ENCODE peak calls at places on chromosomes 4 and X, in nine cellular contexts. One of them, this sample, is unnamed.

GRCh38 chr4:186948361-186949291 is 225.0 kb upstream of the FAT1 start:
- DNase-seq in activated T-helper 1 cell treated with anti-CD3 and anti-CD28 coated beads, Interleukin-12 subunit alpha, Interleukin-12 subunit beta, Interleukin-2, Interleukin-4 antibody, amounts not matched to agents 30 ng/mL and 10 ng/mL and 1 ng/mL, durations not matched to agents 14 hours and 24 hours and 36 hours: no peak
- DNase-seq in CD4-positive, alpha-beta memory T cell: no peak
- DNase-seq in A549: peak; percentile 26
- DNase-seq in amniotic stem cell: no peak
- DNase-seq in mesothelial cell of epicardium: no peak
- DNase-seq in SK-N-MC: no peak
- DNase-seq in neuronal stem cell: no peak
- DNase-seq in psoas muscle: no peak
- DNase-seq in this sample: peak; percentile 0

GRCh38 chrX:100449696-100450606 is 39.9 kb upstream of the PCDH19 start:
- DNase-seq in activated T-helper 1 cell treated with anti-CD3 and anti-CD28 coated beads, Interleukin-12 subunit alpha, Interleukin-12 subunit beta, Interleukin-2, Interleukin-4 antibody, amounts not matched to agents 30 ng/mL and 10 ng/mL and 1 ng/mL, durations not matched to agents 14 hours and 24 hours and 36 hours: no peak
- DNase-seq in CD4-positive, alpha-beta memory T cell: no peak
- DNase-seq in A549: no peak
- DNase-seq in amniotic stem cell: no peak
- DNase-seq in mesothelial cell of epicardium: no peak
- DNase-seq in SK-N-MC: no peak
- DNase-seq in neuronal stem cell: no peak
- DNase-seq in psoas muscle: peak; percentile 64
- DNase-seq in this sample: no peak

GRCh38 chr4:156516698-156517097 is 454.9 kb downstream of the PDGFC start:
- DNase-seq in activated T-helper 1 cell treated with anti-CD3 and anti-CD28 coated beads, Interleukin-12 subunit alpha, Interleukin-12 subunit beta, Interleukin-2, Interleukin-4 antibody, amounts not matched to agents 30 ng/mL and 10 ng/mL and 1 ng/mL, durations not matched to agents 14 hours and 24 hours and 36 hours: no peak
- DNase-seq in CD4-positive, alpha-beta memory T cell: no peak
- DNase-seq in A549: no peak
- DNase-seq in amniotic stem cell: no peak
- DNase-seq in mesothelial cell of epicardium: no peak
- DNase-seq in SK-N-MC: no peak
- DNase-seq in neuronal stem cell: no peak
- DNase-seq in psoas muscle: no peak
- DNase-seq in this sample: no peak

GRCh38 chrX:34917146-34917545 is 25.4 kb upstream of the FAM47B start:
- DNase-seq in activated T-helper 1 cell treated with anti-CD3 and anti-CD28 coated beads, Interleukin-12 subunit alpha, Interleukin-12 subunit beta, Interleukin-2, Interleukin-4 antibody, amounts not matched to agents 30 ng/mL and 10 ng/mL and 1 ng/mL, durations not matched to agents 14 hours and 24 hours and 36 hours: no peak
- DNase-seq in CD4-positive, alpha-beta memory T cell: no peak
- DNase-seq in A549: no peak
- DNase-seq in amniotic stem cell: no peak
- DNase-seq in mesothelial cell of epicardium: no peak
- DNase-seq in SK-N-MC: no peak
- DNase-seq in neuronal stem cell: no peak
- DNase-seq in psoas muscle: no peak
- DNase-seq in this sample: no peak

GRCh38 chr4:65510976-65511375 is 159.3 kb downstream of the EPHA5 start:
- DNase-seq in activated T-helper 1 cell treated with anti-CD3 and anti-CD28 coated beads, Interleukin-12 subunit alpha, Interleukin-12 subunit beta, Interleukin-2, Interleukin-4 antibody, amounts not matched to agents 30 ng/mL and 10 ng/mL and 1 ng/mL, durations not matched to agents 14 hours and 24 hours and 36 hours: no peak
- DNase-seq in CD4-positive, alpha-beta memory T cell: no peak
- DNase-seq in A549: no peak
- DNase-seq in amniotic stem cell: no peak
- DNase-seq in mesothelial cell of epicardium: no peak
- DNase-seq in SK-N-MC: no peak
- DNase-seq in neuronal stem cell: no peak
- DNase-seq in psoas muscle: no peak
- DNase-seq in this sample: no peak

GRCh38 chr4:142728209-142728608 is 117.9 kb downstream of the INPP4B start:
- DNase-seq in activated T-helper 1 cell treated with anti-CD3 and anti-CD28 coated beads, Interleukin-12 subunit alpha, Interleukin-12 subunit beta, Interleukin-2, Interleukin-4 antibody, amounts not matched to agents 30 ng/mL and 10 ng/mL and 1 ng/mL, durations not matched to agents 14 hours and 24 hours and 36 hours: no peak
- DNase-seq in CD4-positive, alpha-beta memory T cell: no peak
- DNase-seq in A549: no peak
- DNase-seq in amniotic stem cell: no peak
- DNase-seq in mesothelial cell of epicardium: no peak
- DNase-seq in SK-N-MC: no peak
- DNase-seq in neuronal stem cell: no peak
- DNase-seq in psoas muscle: no peak
- DNase-seq in this sample: no peak

GRCh38 chr4:41050116-41050515 is 164.2 kb downstream of the APBB2 start:
- DNase-seq in activated T-helper 1 cell treated with anti-CD3 and anti-CD28 coated beads, Interleukin-12 subunit alpha, Interleukin-12 subunit beta, Interleukin-2, Interleukin-4 antibody, amounts not matched to agents 30 ng/mL and 10 ng/mL and 1 ng/mL, durations not matched to agents 14 hours and 24 hours and 36 hours: no peak
- DNase-seq in CD4-positive, alpha-beta memory T cell: no peak
- DNase-seq in A549: no peak
- DNase-seq in amniotic stem cell: no peak
- DNase-seq in mesothelial cell of epicardium: no peak
- DNase-seq in SK-N-MC: no peak
- DNase-seq in neuronal stem cell: no peak
- DNase-seq in psoas muscle: no peak
- DNase-seq in this sample: no peak

GRCh38 chr4:87574996-87575395 is 33.3 kb upstream of the DSPP start:
- DNase-seq in activated T-helper 1 cell treated with anti-CD3 and anti-CD28 coated beads, Interleukin-12 subunit alpha, Interleukin-12 subunit beta, Interleukin-2, Interleukin-4 antibody, amounts not matched to agents 30 ng/mL and 10 ng/mL and 1 ng/mL, durations not matched to agents 14 hours and 24 hours and 36 hours: no peak
- DNase-seq in CD4-positive, alpha-beta memory T cell: no peak
- DNase-seq in A549: no peak
- DNase-seq in amniotic stem cell: no peak
- DNase-seq in mesothelial cell of epicardium: no peak
- DNase-seq in SK-N-MC: no peak
- DNase-seq in neuronal stem cell: no peak
- DNase-seq in psoas muscle: no peak
- DNase-seq in this sample: no peak

GRCh38 chrX:154021131-154021611 is 1.5 kb upstream of the IRAK1 start:
- DNase-seq in activated T-helper 1 cell treated with anti-CD3 and anti-CD28 coated beads, Interleukin-12 subunit alpha, Interleukin-12 subunit beta, Interleukin-2, Interleukin-4 antibody, amounts not matched to agents 30 ng/mL and 10 ng/mL and 1 ng/mL, durations not matched to agents 14 hours and 24 hours and 36 hours: no peak
- DNase-seq in CD4-positive, alpha-beta memory T cell: no peak
- DNase-seq in A549: no peak
- DNase-seq in amniotic stem cell: no peak
- DNase-seq in mesothelial cell of epicardium: no peak
- DNase-seq in SK-N-MC: no peak
- DNase-seq in neuronal stem cell: no peak
- DNase-seq in psoas muscle: no peak
- DNase-seq in this sample: no peak

GRCh38 chr4:103664676-103665075 is 55.1 kb downstream of the TACR3 start:
- DNase-seq in activated T-helper 1 cell treated with anti-CD3 and anti-CD28 coated beads, Interleukin-12 subunit alpha, Interleukin-12 subunit beta, Interleukin-2, Interleukin-4 antibody, amounts not matched to agents 30 ng/mL and 10 ng/mL and 1 ng/mL, durations not matched to agents 14 hours and 24 hours and 36 hours: no peak
- DNase-seq in CD4-positive, alpha-beta memory T cell: no peak
- DNase-seq in A549: no peak
- DNase-seq in amniotic stem cell: no peak
- DNase-seq in mesothelial cell of epicardium: no peak
- DNase-seq in SK-N-MC: no peak
- DNase-seq in neuronal stem cell: no peak
- DNase-seq in psoas muscle: no peak
- DNase-seq in this sample: peak; percentile 35

GRCh38 chrX:107348051-107348450 is 101.4 kb upstream of the FRMPD3 start:
- DNase-seq in activated T-helper 1 cell treated with anti-CD3 and anti-CD28 coated beads, Interleukin-12 subunit alpha, Interleukin-12 subunit beta, Interleukin-2, Interleukin-4 antibody, amounts not matched to agents 30 ng/mL and 10 ng/mL and 1 ng/mL, durations not matched to agents 14 hours and 24 hours and 36 hours: no peak
- DNase-seq in CD4-positive, alpha-beta memory T cell: no peak
- DNase-seq in A549: no peak
- DNase-seq in amniotic stem cell: no peak
- DNase-seq in mesothelial cell of epicardium: no peak
- DNase-seq in SK-N-MC: no peak
- DNase-seq in neuronal stem cell: no peak
- DNase-seq in psoas muscle: no peak
- DNase-seq in this sample: no peak

GRCh38 chr4:98692411-98692810 is 34.0 kb upstream of the TSPAN5 start:
- DNase-seq in activated T-helper 1 cell treated with anti-CD3 and anti-CD28 coated beads, Interleukin-12 subunit alpha, Interleukin-12 subunit beta, Interleukin-2, Interleukin-4 antibody, amounts not matched to agents 30 ng/mL and 10 ng/mL and 1 ng/mL, durations not matched to agents 14 hours and 24 hours and 36 hours: no peak
- DNase-seq in CD4-positive, alpha-beta memory T cell: no peak
- DNase-seq in A549: no peak
- DNase-seq in amniotic stem cell: no peak
- DNase-seq in mesothelial cell of epicardium: no peak
- DNase-seq in SK-N-MC: no peak
- DNase-seq in neuronal stem cell: no peak
- DNase-seq in psoas muscle: no peak
- DNase-seq in this sample: no peak

GRCh38 chrX:110407910-110408545 is 49.4 kb downstream of the RTL9 start:
- DNase-seq in activated T-helper 1 cell treated with anti-CD3 and anti-CD28 coated beads, Interleukin-12 subunit alpha, Interleukin-12 subunit beta, Interleukin-2, Interleukin-4 antibody, amounts not matched to agents 30 ng/mL and 10 ng/mL and 1 ng/mL, durations not matched to agents 14 hours and 24 hours and 36 hours: peak; percentile 6
- DNase-seq in CD4-positive, alpha-beta memory T cell: peak; percentile 56
- DNase-seq in A549: peak; percentile 62
- DNase-seq in amniotic stem cell: peak; percentile 5
- DNase-seq in mesothelial cell of epicardium: no peak
- DNase-seq in SK-N-MC: no peak
- DNase-seq in neuronal stem cell: peak; percentile 62
- DNase-seq in psoas muscle: no peak
- DNase-seq in this sample: peak; percentile 85

GRCh38 chr4:168784786-168785461 is 225.1 kb downstream of the CBR4 start:
- DNase-seq in activated T-helper 1 cell treated with anti-CD3 and anti-CD28 coated beads, Interleukin-12 subunit alpha, Interleukin-12 subunit beta, Interleukin-2, Interleukin-4 antibody, amounts not matched to agents 30 ng/mL and 10 ng/mL and 1 ng/mL, durations not matched to agents 14 hours and 24 hours and 36 hours: no peak
- DNase-seq in CD4-positive, alpha-beta memory T cell: no peak
- DNase-seq in A549: peak; percentile 13
- DNase-seq in amniotic stem cell: no peak
- DNase-seq in mesothelial cell of epicardium: no peak
- DNase-seq in SK-N-MC: no peak
- DNase-seq in neuronal stem cell: peak; percentile 81
- DNase-seq in psoas muscle: no peak
- DNase-seq in this sample: no peak

GRCh38 chrX:74421181-74422028 is at the start of gene SLC16A2:
- DNase-seq in activated T-helper 1 cell treated with anti-CD3 and anti-CD28 coated beads, Interleukin-12 subunit alpha, Interleukin-12 subunit beta, Interleukin-2, Interleukin-4 antibody, amounts not matched to agents 30 ng/mL and 10 ng/mL and 1 ng/mL, durations not matched to agents 14 hours and 24 hours and 36 hours: no peak
- DNase-seq in CD4-positive, alpha-beta memory T cell: peak; percentile 19
- DNase-seq in A549: peak; percentile 80
- DNase-seq in amniotic stem cell: peak; percentile 48
- DNase-seq in mesothelial cell of epicardium: peak; percentile 60
- DNase-seq in SK-N-MC: no peak
- DNase-seq in neuronal stem cell: peak; percentile 62
- DNase-seq in psoas muscle: peak; percentile 85
- DNase-seq in this sample: peak; percentile 94

GRCh38 chrX:141468940-141469339 is 115.6 kb downstream of the SPANXA1 start:
- DNase-seq in activated T-helper 1 cell treated with anti-CD3 and anti-CD28 coated beads, Interleukin-12 subunit alpha, Interleukin-12 subunit beta, Interleukin-2, Interleukin-4 antibody, amounts not matched to agents 30 ng/mL and 10 ng/mL and 1 ng/mL, durations not matched to agents 14 hours and 24 hours and 36 hours: no peak
- DNase-seq in CD4-positive, alpha-beta memory T cell: no peak
- DNase-seq in A549: peak; percentile 54
- DNase-seq in amniotic stem cell: peak; percentile 1
- DNase-seq in mesothelial cell of epicardium: no peak
- DNase-seq in SK-N-MC: no peak
- DNase-seq in neuronal stem cell: no peak
- DNase-seq in psoas muscle: no peak
- DNase-seq in this sample: no peak

GRCh38 chrX:153973127-153974002 is 811 bp downstream of the TMEM187 start:
- DNase-seq in activated T-helper 1 cell treated with anti-CD3 and anti-CD28 coated beads, Interleukin-12 subunit alpha, Interleukin-12 subunit beta, Interleukin-2, Interleukin-4 antibody, amounts not matched to agents 30 ng/mL and 10 ng/mL and 1 ng/mL, durations not matched to agents 14 hours and 24 hours and 36 hours: no peak
- DNase-seq in CD4-positive, alpha-beta memory T cell: no peak
- DNase-seq in A549: no peak
- DNase-seq in amniotic stem cell: no peak
- DNase-seq in mesothelial cell of epicardium: no peak
- DNase-seq in SK-N-MC: no peak
- DNase-seq in neuronal stem cell: no peak
- DNase-seq in psoas muscle: peak; percentile 48
- DNase-seq in this sample: peak; percentile 41

GRCh38 chr4:37970702-37971101 is 10.5 kb downstream of the PTTG2 start:
- DNase-seq in activated T-helper 1 cell treated with anti-CD3 and anti-CD28 coated beads, Interleukin-12 subunit alpha, Interleukin-12 subunit beta, Interleukin-2, Interleukin-4 antibody, amounts not matched to agents 30 ng/mL and 10 ng/mL and 1 ng/mL, durations not matched to agents 14 hours and 24 hours and 36 hours: no peak
- DNase-seq in CD4-positive, alpha-beta memory T cell: peak; percentile 45
- DNase-seq in A549: peak; percentile 71
- DNase-seq in amniotic stem cell: no peak
- DNase-seq in mesothelial cell of epicardium: no peak
- DNase-seq in SK-N-MC: no peak
- DNase-seq in neuronal stem cell: no peak
- DNase-seq in psoas muscle: peak; percentile 90
- DNase-seq in this sample: peak; percentile 11

GRCh38 chr4:132071815-132072214 is 1077.3 kb upstream of the PCDH10 start:
- DNase-seq in activated T-helper 1 cell treated with anti-CD3 and anti-CD28 coated beads, Interleukin-12 subunit alpha, Interleukin-12 subunit beta, Interleukin-2, Interleukin-4 antibody, amounts not matched to agents 30 ng/mL and 10 ng/mL and 1 ng/mL, durations not matched to agents 14 hours and 24 hours and 36 hours: no peak
- DNase-seq in CD4-positive, alpha-beta memory T cell: no peak
- DNase-seq in A549: no peak
- DNase-seq in amniotic stem cell: no peak
- DNase-seq in mesothelial cell of epicardium: no peak
- DNase-seq in SK-N-MC: no peak
- DNase-seq in neuronal stem cell: no peak
- DNase-seq in psoas muscle: no peak
- DNase-seq in this sample: no peak